ENCODE peak calls at places on chromosomes 7 and 10, in four cellular contexts. One of them, this sample, is unnamed.

GRCh38 chr7:76002822-76003221 is 8.4 kb upstream of the TMEM120A start:
- DNase-seq in esophagus muscularis mucosa: no peak
- DNase-seq in tibial nerve: no peak
- DNase-seq in transverse colon: no peak
- DNase-seq in this sample: no peak

GRCh38 chr10:118792501-118792900 is 37.7 kb upstream of the CACUL1 start:
- DNase-seq in esophagus muscularis mucosa: no peak
- DNase-seq in tibial nerve: peak; percentile 15
- DNase-seq in transverse colon: peak; percentile 17
- DNase-seq in this sample: no peak

GRCh38 chr7:128697301-128697905 is 25.3 kb downstream of the GARIN1A start:
- DNase-seq in esophagus muscularis mucosa: no peak
- DNase-seq in tibial nerve: peak; percentile 21
- DNase-seq in transverse colon: peak; percentile 38
- DNase-seq in this sample: no peak

GRCh38 chr10:122190553-122190952 is 80.5 kb upstream of the BTBD16 start:
- DNase-seq in esophagus muscularis mucosa: no peak
- DNase-seq in tibial nerve: no peak
- DNase-seq in transverse colon: peak; percentile 26
- DNase-seq in this sample: no peak

GRCh38 chr7:134832367-134832766 is 52.9 kb downstream of the CALD1 start:
- DNase-seq in esophagus muscularis mucosa: no peak
- DNase-seq in tibial nerve: no peak
- DNase-seq in transverse colon: no peak
- DNase-seq in this sample: no peak

GRCh38 chr7:131039836-131040235 is 287.8 kb upstream of the MKLN1 start:
- DNase-seq in esophagus muscularis mucosa: no peak
- DNase-seq in tibial nerve: no peak
- DNase-seq in transverse colon: no peak
- DNase-seq in this sample: no peak

GRCh38 chr10:123962756-123963469 is 71.3 kb upstream of the CPXM2 start:
- DNase-seq in esophagus muscularis mucosa: peak; percentile 89
- DNase-seq in tibial nerve: no peak
- DNase-seq in transverse colon: peak; percentile 14
- DNase-seq in this sample: no peak

GRCh38 chr10:3350205-3350604 is 177.6 kb upstream of the PITRM1 start:
- DNase-seq in esophagus muscularis mucosa: no peak
- DNase-seq in tibial nerve: no peak
- DNase-seq in transverse colon: no peak
- DNase-seq in this sample: no peak

GRCh38 chr7:140060788-140061606 is 1.8 kb downstream of the PARP12 start:
- DNase-seq in esophagus muscularis mucosa: no peak
- DNase-seq in tibial nerve: peak; percentile 48
- DNase-seq in transverse colon: peak; percentile 33
- DNase-seq in this sample: peak; percentile 80

GRCh38 chr7:18607025-18607424 is 111.5 kb downstream of the HDAC9 start:
- DNase-seq in esophagus muscularis mucosa: no peak
- DNase-seq in tibial nerve: no peak
- DNase-seq in transverse colon: no peak
- DNase-seq in this sample: no peak

GRCh38 chr10:4498763-4499251 is 327.2 kb upstream of the AKR1E2 start:
- DNase-seq in esophagus muscularis mucosa: no peak
- DNase-seq in tibial nerve: no peak
- DNase-seq in transverse colon: no peak
- DNase-seq in this sample: no peak

GRCh38 chr7:20012100-20012499 is 205.1 kb downstream of the MACC1 start:
- DNase-seq in esophagus muscularis mucosa: no peak
- DNase-seq in tibial nerve: no peak
- DNase-seq in transverse colon: no peak
- DNase-seq in this sample: no peak

GRCh38 chr10:122021421-122021820 is 32.5 kb downstream of the TACC2 start:
- DNase-seq in esophagus muscularis mucosa: no peak
- DNase-seq in tibial nerve: no peak
- DNase-seq in transverse colon: no peak
- DNase-seq in this sample: no peak

GRCh38 chr7:14425559-14425958 is 436.1 kb upstream of the ETV1 start:
- DNase-seq in esophagus muscularis mucosa: no peak
- DNase-seq in tibial nerve: no peak
- DNase-seq in transverse colon: no peak
- DNase-seq in this sample: no peak

GRCh38 chr10:14879055-14879800 is 562 bp downstream of the SUV39H2 start:
- DNase-seq in esophagus muscularis mucosa: no peak
- DNase-seq in tibial nerve: peak; percentile 12
- DNase-seq in transverse colon: peak; percentile 31
- DNase-seq in this sample: no peak

GRCh38 chr7:101093907-101094306 is 8.6 kb downstream of the TRIM56 start:
- DNase-seq in esophagus muscularis mucosa: no peak
- DNase-seq in tibial nerve: no peak
- DNase-seq in transverse colon: no peak
- DNase-seq in this sample: no peak

GRCh38 chr7:159141660-159142059 is 3.0 kb downstream of the VIPR2 start:
- DNase-seq in esophagus muscularis mucosa: no peak
- DNase-seq in tibial nerve: no peak
- DNase-seq in transverse colon: no peak
- DNase-seq in this sample: no peak

GRCh38 chr7:127892488-127893314 is 138.5 kb downstream of the LRRC4 start:
- DNase-seq in esophagus muscularis mucosa: no peak
- DNase-seq in tibial nerve: no peak
- DNase-seq in transverse colon: no peak
- DNase-seq in this sample: no peak

GRCh38 chr7:70178787-70179186 is 580.5 kb downstream of the AUTS2 start:
- DNase-seq in esophagus muscularis mucosa: no peak
- DNase-seq in tibial nerve: no peak
- DNase-seq in transverse colon: peak; percentile 84
- DNase-seq in this sample: no peak

GRCh38 chr7:33108931-33109757 is at the start of gene RP9:
- DNase-seq in esophagus muscularis mucosa: no peak
- DNase-seq in tibial nerve: peak; percentile 33
- DNase-seq in transverse colon: peak; percentile 69
- DNase-seq in this sample: peak; percentile 79

GRCh38 chr7:141460781-141461715 is 90.2 kb upstream of the AGK start:
- DNase-seq in esophagus muscularis mucosa: no peak
- DNase-seq in tibial nerve: no peak
- DNase-seq in transverse colon: no peak
- DNase-seq in this sample: no peak

GRCh38 chr7:6071406-6071805 is 40.2 kb downstream of the ANKRD61 start:
- DNase-seq in esophagus muscularis mucosa: no peak
- DNase-seq in tibial nerve: no peak
- DNase-seq in transverse colon: no peak
- DNase-seq in this sample: no peak

GRCh38 chr7:43905209-43905946 is 1.0 kb downstream of the URGCP start:
- DNase-seq in esophagus muscularis mucosa: no peak
- DNase-seq in tibial nerve: no peak
- DNase-seq in transverse colon: peak; percentile 79
- DNase-seq in this sample: peak; percentile 23

GRCh38 chr10:6022693-6023092 is 39.5 kb downstream of the IL2RA start:
- DNase-seq in esophagus muscularis mucosa: no peak
- DNase-seq in tibial nerve: no peak
- DNase-seq in transverse colon: no peak
- DNase-seq in this sample: no peak

GRCh38 chr10:13163859-13164258 is 2.5 kb downstream of the MCM10 start:
- DNase-seq in esophagus muscularis mucosa: no peak
- DNase-seq in tibial nerve: no peak
- DNase-seq in transverse colon: no peak
- DNase-seq in this sample: no peak

GRCh38 chr10:13162013-13162364 is 631 bp downstream of the MCM10 start:
- DNase-seq in esophagus muscularis mucosa: no peak
- DNase-seq in tibial nerve: no peak
- DNase-seq in transverse colon: no peak
- DNase-seq in this sample: no peak

GRCh38 chr10:13160934-13161266 is 458 bp upstream of the MCM10 start:
- DNase-seq in esophagus muscularis mucosa: no peak
- DNase-seq in tibial nerve: no peak
- DNase-seq in transverse colon: no peak
- DNase-seq in this sample: no peak

GRCh38 chr10:13158401-13158800 is 3.0 kb upstream of the MCM10 start:
- DNase-seq in esophagus muscularis mucosa: no peak
- DNase-seq in tibial nerve: no peak
- DNase-seq in transverse colon: no peak
- DNase-seq in this sample: no peak

DNA sequence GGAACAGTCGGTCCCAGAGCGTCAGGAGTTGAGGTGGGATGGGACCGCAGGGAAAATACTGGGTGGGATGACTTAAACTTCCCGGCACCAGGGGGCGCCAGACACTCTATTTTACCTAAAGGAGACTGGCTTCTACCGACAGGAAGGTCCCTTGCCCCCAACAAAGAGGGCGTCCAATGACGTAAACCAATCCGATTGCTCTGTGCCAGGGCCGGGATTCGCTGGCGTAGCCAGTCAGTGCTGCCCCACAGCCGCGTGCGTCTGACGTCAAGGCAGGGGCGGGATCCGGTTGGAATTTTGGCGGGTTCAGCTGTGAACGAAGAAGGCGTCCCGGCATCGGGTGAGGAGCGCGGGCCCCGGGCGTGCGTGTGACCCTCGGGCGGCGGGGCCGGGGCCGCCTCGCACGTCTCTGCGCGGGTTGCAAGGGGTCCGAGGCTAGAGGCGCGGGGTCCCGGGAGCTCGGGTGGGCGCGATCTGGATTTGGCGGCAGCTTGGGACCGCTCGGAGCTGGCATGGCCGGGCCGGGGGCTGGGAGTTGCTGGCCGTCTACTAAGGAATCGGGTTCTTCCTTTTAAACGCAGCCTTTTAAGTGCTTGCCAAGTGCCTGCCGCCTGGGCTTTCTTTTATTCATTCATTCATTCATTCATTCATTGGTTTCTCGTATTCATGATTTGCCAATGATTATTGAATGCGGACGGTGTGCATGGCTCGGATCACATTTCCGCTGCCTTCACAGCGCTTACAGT is at the start of gene MCM10:
- DNase-seq in esophagus muscularis mucosa: peak; percentile 99
- DNase-seq in tibial nerve: peak; percentile 99
- DNase-seq in transverse colon: peak; percentile 99
- DNase-seq in this sample: peak; percentile 99
- TF ChIP-seq EP300 in esophagus muscularis mucosa: peak; percentile 39
- TF ChIP-seq EP300 in tibial nerve: peak; percentile 83
- TF ChIP-seq EP300 in transverse colon: no peak
- TF ChIP-seq EP300 in this sample: no peak

GRCh38 chr10:22625511-22626288 is 88.7 kb downstream of the PIP4K2A start:
- DNase-seq in esophagus muscularis mucosa: no peak
- DNase-seq in tibial nerve: no peak
- DNase-seq in transverse colon: no peak
- DNase-seq in this sample: no peak

GRCh38 chr10:22622242-22622806 is 92.1 kb downstream of the PIP4K2A start:
- DNase-seq in esophagus muscularis mucosa: no peak
- DNase-seq in tibial nerve: no peak
- DNase-seq in transverse colon: no peak
- DNase-seq in this sample: no peak

GRCh38 chr10:22623624-22624263 is 90.6 kb downstream of the PIP4K2A start:
- DNase-seq in esophagus muscularis mucosa: no peak
- DNase-seq in tibial nerve: no peak
- DNase-seq in transverse colon: no peak
- DNase-seq in this sample: no peak

GRCh38 chr10:22626784-22627183 is 87.6 kb downstream of the PIP4K2A start:
- DNase-seq in esophagus muscularis mucosa: no peak
- DNase-seq in tibial nerve: no peak
- DNase-seq in transverse colon: no peak
- DNase-seq in this sample: no peak

DNA sequence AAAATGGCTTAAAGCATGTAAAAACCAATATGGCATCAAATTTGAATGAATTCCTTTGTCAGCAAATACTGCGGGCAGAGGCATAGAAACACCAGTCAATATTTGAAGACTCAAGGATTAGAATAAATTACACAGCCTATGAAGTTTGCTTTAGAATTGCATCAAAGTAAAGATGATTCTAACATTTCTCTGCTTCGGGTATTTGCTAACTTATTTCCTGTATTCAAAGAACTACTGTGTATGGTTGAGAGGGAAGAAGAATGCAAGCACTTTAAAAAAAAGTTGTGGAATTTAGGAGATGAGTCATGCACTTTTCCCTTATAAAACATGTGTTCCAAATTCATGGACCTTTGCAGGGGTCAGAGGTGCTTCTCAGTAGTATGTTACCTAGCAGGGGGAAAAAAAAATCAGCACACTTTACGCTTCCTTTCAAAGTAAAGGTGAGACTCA is 90.1 kb downstream of the PIP4K2A start:
- DNase-seq in esophagus muscularis mucosa: no peak
- DNase-seq in tibial nerve: no peak
- DNase-seq in transverse colon: no peak
- DNase-seq in this sample: no peak
- H3K4me1 ChIP-seq in esophagus muscularis mucosa: peaks cover 74% of the 10 kb centered on the region
- H3K4me1 ChIP-seq in tibial nerve: no peaks in the 10 kb centered on the region
- H3K4me1 ChIP-seq in transverse colon: peaks cover 12% of the 10 kb centered on the region
- H3K4me1 ChIP-seq in this sample: peaks cover 6% of the 10 kb centered on the region

DNA sequence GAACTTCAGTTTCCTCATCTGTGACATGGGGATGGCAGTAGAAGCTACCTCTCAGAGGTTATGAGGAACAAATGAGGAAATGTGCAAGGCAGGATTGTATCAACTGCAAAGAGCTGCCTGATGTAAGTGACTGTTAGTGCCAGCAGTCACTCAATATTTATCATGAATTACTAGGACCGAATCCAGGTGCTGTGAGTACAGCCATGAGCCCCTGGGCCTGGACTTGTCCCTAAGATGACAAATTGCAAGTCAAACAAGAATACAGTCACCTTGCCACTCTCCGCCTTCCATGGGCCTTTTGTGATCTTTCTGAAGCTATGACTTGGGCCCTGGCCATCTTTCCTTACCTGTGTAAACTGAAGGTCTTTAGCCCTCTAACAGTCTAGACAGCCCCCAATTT is 27.7 kb upstream of the TLX1 start:
- DNase-seq in esophagus muscularis mucosa: no peak
- DNase-seq in tibial nerve: no peak
- DNase-seq in transverse colon: no peak
- DNase-seq in this sample: no peak
- H3K27me3 ChIP-seq in esophagus muscularis mucosa: peaks cover 9% of the 10 kb centered on the region
- H3K27me3 ChIP-seq in tibial nerve: peaks cover 69% of the 10 kb centered on the region
- H3K27me3 ChIP-seq in transverse colon: peaks cover 73% of the 10 kb centered on the region
- H3K27me3 ChIP-seq in this sample: no peaks in the 10 kb centered on the region

DNA sequence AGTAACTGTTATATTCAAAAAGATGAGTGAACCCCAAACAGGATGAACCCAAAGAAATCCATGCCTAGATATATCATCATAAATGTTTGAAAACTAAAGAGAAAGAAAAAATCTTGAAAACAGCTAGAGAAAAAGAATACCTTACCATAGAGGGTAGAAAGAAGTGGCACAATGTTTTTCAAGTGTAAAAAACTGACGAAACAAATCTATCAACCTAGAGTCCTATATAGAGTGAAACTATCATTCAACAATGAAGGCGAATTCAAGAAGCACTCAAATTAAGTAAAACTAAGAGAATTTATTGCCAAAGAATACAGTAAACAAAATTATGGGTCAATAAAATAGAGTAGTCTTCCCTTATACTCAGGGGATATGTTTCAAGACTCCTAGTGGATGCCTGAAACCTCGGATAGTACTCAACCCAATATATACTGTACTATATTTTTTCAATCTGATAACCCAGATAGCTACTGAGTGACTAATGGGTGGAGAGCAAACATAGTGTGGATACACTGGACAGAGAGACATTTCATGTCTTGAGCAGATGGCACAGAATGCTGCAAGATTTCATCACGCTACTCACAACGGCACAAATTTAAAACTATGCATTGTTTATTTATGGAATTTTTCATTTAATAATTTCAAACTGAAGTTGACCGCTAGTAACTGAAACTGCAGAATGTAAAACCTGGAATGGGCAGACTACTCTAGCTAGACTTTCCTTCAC is 52.6 kb upstream of the TMEM106B start:
- DNase-seq in esophagus muscularis mucosa: no peak
- DNase-seq in tibial nerve: no peak
- DNase-seq in transverse colon: no peak
- DNase-seq in this sample: no peak
- TF ChIP-seq EP300 in esophagus muscularis mucosa: no peak
- TF ChIP-seq EP300 in tibial nerve: no peak
- TF ChIP-seq EP300 in transverse colon: no peak
- TF ChIP-seq EP300 in this sample: no peak